ENCODE peak calls at places on chromosomes 11 and 22, in seven cellular contexts. One of them, this sample, is unnamed.
A peak's percentile ranks its signal among the peaks of the same experiment; 100 is the strongest.

GRCh38 chr11:131749100-131749499 is 378.7 kb downstream of the NTM start:
- DNase-seq in IMR-90: peak; percentile 96
- DNase-seq in lower leg skin: no peak
- DNase-seq in PC-3: peak; percentile 27
- DNase-seq in fibroblast of villous mesenchyme: peak; percentile 46
- DNase-seq in fibroblast of lung: peak; percentile 98
- DNase-seq in foreskin fibroblast: peak; percentile 96
- DNase-seq in this sample: no peak

GRCh38 chr11:13682212-13682611 is 13.7 kb downstream of the FAR1 start:
- DNase-seq in foreskin fibroblast: no peak
- DNase-seq in IMR-90: no peak
- DNase-seq in lower leg skin: no peak
- DNase-seq in fibroblast of villous mesenchyme: no peak
- DNase-seq in PC-3: no peak
- DNase-seq in fibroblast of lung: no peak
- DNase-seq in this sample: no peak

GRCh38 chr11:44112083-44112865 is 16.8 kb downstream of the EXT2 start:
- DNase-seq in IMR-90: peak; percentile 76
- DNase-seq in fibroblast of villous mesenchyme: peak; percentile 36
- DNase-seq in foreskin fibroblast: peak; percentile 94
- DNase-seq in fibroblast of lung: peak; percentile 70
- DNase-seq in lower leg skin: no peak
- DNase-seq in PC-3: peak; percentile 29
- DNase-seq in this sample: peak; percentile 42

GRCh38 chr11:2730323-2731284 is 30.8 kb upstream of the KCNQ1OT1 start:
- DNase-seq in lower leg skin: no peak
- DNase-seq in fibroblast of villous mesenchyme: no peak
- DNase-seq in foreskin fibroblast: no peak
- DNase-seq in PC-3: no peak
- DNase-seq in IMR-90: no peak
- DNase-seq in fibroblast of lung: no peak
- DNase-seq in this sample: no peak

GRCh38 chr22:45589556-45589955 is 82.1 kb upstream of the ATXN10 start:
- DNase-seq in PC-3: no peak
- DNase-seq in fibroblast of lung: no peak
- DNase-seq in fibroblast of villous mesenchyme: no peak
- DNase-seq in foreskin fibroblast: no peak
- DNase-seq in lower leg skin: no peak
- DNase-seq in IMR-90: no peak
- DNase-seq in this sample: no peak

GRCh38 chr11:62104816-62105610 is 18.8 kb upstream of the INCENP start:
- DNase-seq in fibroblast of lung: peak; percentile 42
- DNase-seq in PC-3: no peak
- DNase-seq in fibroblast of villous mesenchyme: peak; percentile 92
- DNase-seq in IMR-90: peak; percentile 61
- DNase-seq in lower leg skin: no peak
- DNase-seq in foreskin fibroblast: peak; percentile 73
- DNase-seq in this sample: no peak

GRCh38 chr11:122743949-122744876 is 88.7 kb downstream of the UBASH3B start:
- DNase-seq in IMR-90: no peak
- DNase-seq in PC-3: no peak
- DNase-seq in lower leg skin: peak; percentile 88
- DNase-seq in fibroblast of lung: no peak
- DNase-seq in foreskin fibroblast: no peak
- DNase-seq in fibroblast of villous mesenchyme: no peak
- DNase-seq in this sample: no peak

GRCh38 chr11:33899383-33900037 is 7.6 kb upstream of the LMO2 start:
- DNase-seq in foreskin fibroblast: peak; percentile 87
- DNase-seq in lower leg skin: peak; percentile 97
- DNase-seq in fibroblast of lung: peak; percentile 86
- DNase-seq in fibroblast of villous mesenchyme: peak; percentile 33
- DNase-seq in IMR-90: peak; percentile 66
- DNase-seq in PC-3: peak; percentile 80
- DNase-seq in this sample: peak; percentile 44

GRCh38 chr22:36384766-36385400 is 2.9 kb downstream of the MYH9 start:
- DNase-seq in PC-3: no peak
- DNase-seq in lower leg skin: no peak
- DNase-seq in foreskin fibroblast: peak; percentile 53
- DNase-seq in fibroblast of lung: peak; percentile 50
- DNase-seq in IMR-90: no peak
- DNase-seq in fibroblast of villous mesenchyme: peak; percentile 79
- DNase-seq in this sample: no peak

GRCh38 chr11:71381781-71382505 is 66.2 kb downstream of the DHCR7 start:
- DNase-seq in PC-3: no peak
- DNase-seq in lower leg skin: no peak
- DNase-seq in IMR-90: no peak
- DNase-seq in fibroblast of villous mesenchyme: no peak
- DNase-seq in fibroblast of lung: no peak
- DNase-seq in foreskin fibroblast: no peak
- DNase-seq in this sample: no peak

GRCh38 chr22:33326540-33327295 is 268.5 kb upstream of the SYN3 start:
- DNase-seq in foreskin fibroblast: no peak
- DNase-seq in PC-3: no peak
- DNase-seq in fibroblast of villous mesenchyme: no peak
- DNase-seq in IMR-90: no peak
- DNase-seq in lower leg skin: no peak
- DNase-seq in fibroblast of lung: peak; percentile 10
- DNase-seq in this sample: no peak

GRCh38 chr11:38302564-38302963 is 1704.5 kb upstream of the RAG2 start:
- DNase-seq in foreskin fibroblast: no peak
- DNase-seq in lower leg skin: no peak
- DNase-seq in IMR-90: no peak
- DNase-seq in PC-3: no peak
- DNase-seq in fibroblast of villous mesenchyme: no peak
- DNase-seq in fibroblast of lung: no peak
- DNase-seq in this sample: no peak

GRCh38 chr11:62980133-62980760 is 4.5 kb downstream of the SLC22A6 start:
- DNase-seq in fibroblast of villous mesenchyme: peak; percentile 12
- DNase-seq in lower leg skin: no peak
- DNase-seq in fibroblast of lung: no peak
- DNase-seq in foreskin fibroblast: peak; percentile 49
- DNase-seq in IMR-90: peak; percentile 3
- DNase-seq in PC-3: peak; percentile 32
- DNase-seq in this sample: no peak

GRCh38 chr11:102704841-102705240 is 728 bp downstream of the MMP27 start:
- DNase-seq in PC-3: no peak
- DNase-seq in fibroblast of lung: no peak
- DNase-seq in fibroblast of villous mesenchyme: no peak
- DNase-seq in lower leg skin: no peak
- DNase-seq in IMR-90: no peak
- DNase-seq in foreskin fibroblast: peak; percentile 16
- DNase-seq in this sample: no peak

GRCh38 chr11:16186680-16187079 is 169.7 kb downstream of the SOX6 start:
- DNase-seq in IMR-90: no peak
- DNase-seq in foreskin fibroblast: no peak
- DNase-seq in fibroblast of villous mesenchyme: no peak
- DNase-seq in PC-3: no peak
- DNase-seq in lower leg skin: no peak
- DNase-seq in fibroblast of lung: no peak
- DNase-seq in this sample: no peak

GRCh38 chr22:24076091-24076867 is 65.2 kb downstream of the CABIN1 start:
- DNase-seq in PC-3: peak; percentile 44
- DNase-seq in fibroblast of lung: no peak
- DNase-seq in IMR-90: peak; percentile 23
- DNase-seq in foreskin fibroblast: peak; percentile 42
- DNase-seq in lower leg skin: no peak
- DNase-seq in fibroblast of villous mesenchyme: no peak
- DNase-seq in this sample: no peak

GRCh38 chr11:6273188-6273587 is 13.6 kb downstream of the CCKBR start:
- DNase-seq in fibroblast of villous mesenchyme: no peak
- DNase-seq in IMR-90: no peak
- DNase-seq in PC-3: no peak
- DNase-seq in fibroblast of lung: no peak
- DNase-seq in foreskin fibroblast: no peak
- DNase-seq in lower leg skin: no peak
- DNase-seq in this sample: no peak

GRCh38 chr22:40352763-40353162 is 6.5 kb downstream of the ADSL start:
- DNase-seq in fibroblast of lung: no peak
- DNase-seq in PC-3: no peak
- DNase-seq in foreskin fibroblast: no peak
- DNase-seq in IMR-90: no peak
- DNase-seq in lower leg skin: no peak
- DNase-seq in fibroblast of villous mesenchyme: no peak
- DNase-seq in this sample: no peak

GRCh38 chr11:122310701-122311100 is 194.7 kb upstream of the BLID start:
- DNase-seq in fibroblast of lung: no peak
- DNase-seq in foreskin fibroblast: no peak
- DNase-seq in lower leg skin: no peak
- DNase-seq in PC-3: no peak
- DNase-seq in fibroblast of villous mesenchyme: no peak
- DNase-seq in IMR-90: no peak
- DNase-seq in this sample: no peak

GRCh38 chr11:46216765-46217089 is 60.7 kb upstream of the CREB3L1 start:
- DNase-seq in lower leg skin: no peak
- DNase-seq in PC-3: no peak
- DNase-seq in IMR-90: no peak
- DNase-seq in foreskin fibroblast: no peak
- DNase-seq in fibroblast of villous mesenchyme: no peak
- DNase-seq in fibroblast of lung: no peak
- DNase-seq in this sample: no peak

GRCh38 chr11:12439615-12440014 is 62.2 kb downstream of the PARVA start:
- DNase-seq in lower leg skin: no peak
- DNase-seq in fibroblast of lung: no peak
- DNase-seq in foreskin fibroblast: no peak
- DNase-seq in PC-3: no peak
- DNase-seq in fibroblast of villous mesenchyme: no peak
- DNase-seq in IMR-90: no peak
- DNase-seq in this sample: no peak

GRCh38 chr11:62472063-62472884 is 53.4 kb downstream of the SCGB1A1 start:
- DNase-seq in PC-3: peak; percentile 92
- DNase-seq in IMR-90: peak; percentile 59
- DNase-seq in foreskin fibroblast: peak; percentile 71
- DNase-seq in lower leg skin: no peak
- DNase-seq in fibroblast of villous mesenchyme: peak; percentile 84
- DNase-seq in fibroblast of lung: peak; percentile 69
- DNase-seq in this sample: no peak

GRCh38 chr22:46854125-46854870 is 91.8 kb downstream of the TBC1D22A start:
- DNase-seq in foreskin fibroblast: no peak
- DNase-seq in fibroblast of lung: no peak
- DNase-seq in lower leg skin: peak; percentile 87
- DNase-seq in PC-3: no peak
- DNase-seq in IMR-90: peak; percentile 15
- DNase-seq in fibroblast of villous mesenchyme: peak; percentile 60
- DNase-seq in this sample: no peak

GRCh38 chr22:30695351-30695762 is 683 bp downstream of the OSBP2 start:
- DNase-seq in IMR-90: no peak
- DNase-seq in fibroblast of villous mesenchyme: no peak
- DNase-seq in foreskin fibroblast: no peak
- DNase-seq in PC-3: no peak
- DNase-seq in lower leg skin: peak; percentile 87
- DNase-seq in fibroblast of lung: no peak
- DNase-seq in this sample: no peak

GRCh38 chr22:30695871-30696655 is 1.4 kb downstream of the OSBP2 start:
- DNase-seq in foreskin fibroblast: no peak
- DNase-seq in IMR-90: no peak
- DNase-seq in lower leg skin: no peak
- DNase-seq in fibroblast of lung: no peak
- DNase-seq in fibroblast of villous mesenchyme: no peak
- DNase-seq in PC-3: no peak
- DNase-seq in this sample: no peak

GRCh38 chr22:30697975-30698374 is 3.3 kb downstream of the OSBP2 start:
- DNase-seq in IMR-90: no peak
- DNase-seq in fibroblast of villous mesenchyme: no peak
- DNase-seq in lower leg skin: no peak
- DNase-seq in fibroblast of lung: no peak
- DNase-seq in foreskin fibroblast: no peak
- DNase-seq in PC-3: no peak
- DNase-seq in this sample: no peak

GRCh38 chr22:30694171-30694637 is 470 bp upstream of the OSBP2 start:
- DNase-seq in IMR-90: peak; percentile 35
- DNase-seq in fibroblast of lung: peak; percentile 21
- DNase-seq in foreskin fibroblast: peak; percentile 67
- DNase-seq in lower leg skin: peak; percentile 86
- DNase-seq in PC-3: peak; percentile 44
- DNase-seq in fibroblast of villous mesenchyme: no peak
- DNase-seq in this sample: no peak

GRCh38 chr22:30694638-30695350 is at the start of gene OSBP2:
- DNase-seq in fibroblast of lung: no peak
- DNase-seq in IMR-90: no peak
- DNase-seq in foreskin fibroblast: peak; percentile 50
- DNase-seq in fibroblast of villous mesenchyme: no peak
- DNase-seq in lower leg skin: no peak
- DNase-seq in PC-3: peak; percentile 19
- DNase-seq in this sample: no peak
- TF ChIP-seq CTCF in fibroblast of lung: no peak
- TF ChIP-seq CTCF in IMR-90: no peak
- TF ChIP-seq CTCF in foreskin fibroblast: no peak
- TF ChIP-seq CTCF in fibroblast of villous mesenchyme: no peak
- TF ChIP-seq CTCF in lower leg skin: no peak
- TF ChIP-seq CTCF in PC-3: no peak
- TF ChIP-seq CTCF in this sample: no peak

GRCh38 chr11:118263694-118264567 is at the start of gene MPZL2:
- DNase-seq in IMR-90: no peak
- DNase-seq in fibroblast of lung: no peak
- DNase-seq in foreskin fibroblast: peak; percentile 10
- DNase-seq in lower leg skin: peak; percentile 87
- DNase-seq in PC-3: peak; percentile 95
- DNase-seq in fibroblast of villous mesenchyme: no peak
- DNase-seq in this sample: no peak
- TF ChIP-seq CTCF in IMR-90: no peak
- TF ChIP-seq CTCF in fibroblast of lung: no peak
- TF ChIP-seq CTCF in foreskin fibroblast: no peak
- TF ChIP-seq CTCF in lower leg skin: no peak
- TF ChIP-seq CTCF in PC-3: peak; percentile 46
- TF ChIP-seq CTCF in fibroblast of villous mesenchyme: no peak
- TF ChIP-seq CTCF in this sample: no peak

DNA sequence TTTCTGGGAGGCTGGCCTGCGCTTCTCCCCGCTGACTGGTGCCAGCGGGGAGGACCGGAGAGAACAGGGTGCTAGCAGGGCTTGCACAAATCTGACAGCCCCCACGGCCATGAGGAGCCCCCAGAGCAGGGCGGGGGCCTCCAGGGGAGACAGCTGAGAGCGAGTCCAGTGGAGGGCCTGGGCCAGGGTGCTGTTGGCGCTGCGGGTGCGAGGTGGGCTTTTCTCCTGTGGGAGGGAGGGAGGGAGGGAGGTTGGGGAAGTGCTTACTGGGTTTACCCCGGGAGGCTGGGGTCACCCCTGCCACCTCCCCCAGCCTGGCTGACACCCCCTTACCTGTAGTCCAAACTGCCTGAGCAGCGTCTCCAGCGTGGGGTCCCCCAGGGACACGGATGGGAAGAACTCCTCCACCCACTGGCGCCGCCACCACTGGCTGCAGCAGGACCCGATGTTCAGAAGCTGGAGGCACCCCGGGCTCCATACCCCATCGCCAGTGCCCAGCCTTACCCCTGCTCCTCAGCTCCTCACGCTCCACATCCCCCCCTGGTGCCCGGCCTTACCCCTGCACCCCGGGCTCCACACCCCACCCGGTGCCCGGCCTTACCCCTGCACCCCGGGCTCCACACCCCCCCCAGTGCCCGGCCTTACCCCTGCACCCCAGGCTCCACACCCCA is 3.9 kb downstream of the LMF2 start:
- DNase-seq in fibroblast of lung: no peak
- DNase-seq in foreskin fibroblast: no peak
- DNase-seq in IMR-90: no peak
- DNase-seq in PC-3: no peak
- DNase-seq in lower leg skin: no peak
- DNase-seq in fibroblast of villous mesenchyme: no peak
- DNase-seq in this sample: no peak
- TF ChIP-seq CTCF in fibroblast of lung: no peak
- TF ChIP-seq CTCF in foreskin fibroblast: no peak
- TF ChIP-seq CTCF in IMR-90: peak; percentile 3
- TF ChIP-seq CTCF in PC-3: no peak
- TF ChIP-seq CTCF in lower leg skin: no peak
- TF ChIP-seq CTCF in fibroblast of villous mesenchyme: peak; percentile 3
- TF ChIP-seq CTCF in this sample: no peak

GRCh38 chr11:19511413-19512183 is 201.0 kb upstream of the NAV2 start:
- DNase-seq in lower leg skin: no peak
- DNase-seq in fibroblast of lung: peak; percentile 23
- DNase-seq in IMR-90: no peak
- DNase-seq in foreskin fibroblast: peak; percentile 35
- DNase-seq in fibroblast of villous mesenchyme: peak; percentile 88
- DNase-seq in PC-3: no peak
- DNase-seq in this sample: no peak
- TF ChIP-seq CTCF in lower leg skin: no peak
- TF ChIP-seq CTCF in fibroblast of lung: no peak
- TF ChIP-seq CTCF in IMR-90: no peak
- TF ChIP-seq CTCF in foreskin fibroblast: no peak
- TF ChIP-seq CTCF in fibroblast of villous mesenchyme: no peak
- TF ChIP-seq CTCF in PC-3: no peak
- TF ChIP-seq CTCF in this sample: no peak

This sample was measured in omental fat pad.